ENCODE peak calls at places on chromosomes 13 and 19, in six cellular contexts. X is body of pancreas, P is breast epithelium, O is thyroid gland, D is IMR-90, C is GM12878. N is an unnamed sample.

GRCh38 chr13:44519642-44520041 is 56.5 kb downstream of the TSC22D1 start:
- DNase-seq in X (no peak), O (no peak), D (no peak), P (no peak), C (no peak), N (no peak)

GRCh38 chr13:45276887-45277286 is 64.1 kb downstream of the TPT1 start:
- DNase-seq in D (no peak), C (no peak), O (no peak), X (no peak), P (no peak), N (no peak)

GRCh38 chr13:98173431-98173921 is 3.6 kb downstream of the RNF113B start:
- DNase-seq in P (no peak), O (peak; percentile 34), D (peak; percentile 99), X (peak; percentile 55), C (no peak), N (peak; percentile 38)

GRCh38 chr13:80945328-80945727 is 604.4 kb upstream of the SPRY2 start:
- DNase-seq in C (no peak), P (no peak), X (peak; percentile 11), D (no peak), O (no peak), N (peak; percentile 31)

GRCh38 chr19:1213391-1214286 is 8.1 kb downstream of the STK11 start:
- DNase-seq in X (peak; percentile 73), O (peak; percentile 40), D (peak; percentile 58), P (peak; percentile 41), C (peak; percentile 47), N (peak; percentile 87)

GRCh38 chr19:11767633-11768133 is 883 bp downstream of the ZNF441 start:
- DNase-seq in X (peak; percentile 74), P (peak; percentile 31), D (peak; percentile 37), O (peak; percentile 41), C (peak; percentile 31), N (peak; percentile 10)

GRCh38 chr13:105972811-105973590 is 562.5 kb downstream of the EFNB2 start:
- DNase-seq in O (no peak), D (no peak), X (no peak), P (no peak), C (no peak), N (no peak)

GRCh38 chr19:19575411-19575810 is 37.3 kb downstream of the CILP2 start:
- DNase-seq in P (no peak), O (no peak), X (no peak), D (no peak), C (no peak), N (no peak)

GRCh38 chr13:107866666-107867623 is 348.4 kb downstream of the LIG4 start:
- DNase-seq in D (peak; percentile 66), C (no peak), P (no peak), O (no peak), X (no peak), N (no peak)

GRCh38 chr19:49331616-49332055 is 3.6 kb upstream of the CD37 start:
- DNase-seq in D (peak; percentile 57), X (peak; percentile 51), O (peak; percentile 23), C (peak; percentile 81), P (peak; percentile 17), N (peak; percentile 21)

GRCh38 chr13:32261567-32261966 is 53.6 kb downstream of the ZAR1L start:
- DNase-seq in P (no peak), C (no peak), X (peak; percentile 57), D (peak; percentile 92), O (peak; percentile 57), N (peak; percentile 76)

GRCh38 chr19:54102421-54103169 is at the start of gene NDUFA3:
- DNase-seq in X (peak; percentile 99), D (peak; percentile 98), C (peak; percentile 95), O (peak; percentile 99), P (peak; percentile 99), N (peak; percentile 99)

GRCh38 chr19:43315851-43316250 is 37.6 kb upstream of the CD177 start:
- DNase-seq in C (no peak), P (no peak), O (no peak), X (no peak), D (no peak), N (no peak)

GRCh38 chr13:44231786-44232516 is 141.7 kb upstream of the SERP2 start:
- DNase-seq in D (peak; percentile 96), O (peak; percentile 97), X (peak; percentile 91), P (peak; percentile 83), C (no peak), N (no peak)

GRCh38 chr19:55086730-55087541 is 11.3 kb downstream of the EPS8L1 start:
- DNase-seq in X (peak; percentile 81), D (peak; percentile 91), P (peak; percentile 83), O (peak; percentile 70), C (no peak), N (peak; percentile 96)

GRCh38 chr19:11381535-11382369 is 2.4 kb downstream of the EPOR start:
- DNase-seq in C (peak; percentile 66), O (peak; percentile 13), P (no peak), X (peak; percentile 63), D (peak; percentile 88), N (peak; percentile 88)

GRCh38 chr19:46065486-46065885 is 24.7 kb upstream of the IGFL4 start:
- DNase-seq in D (no peak), P (peak; percentile 55), C (no peak), X (no peak), O (no peak), N (no peak)

GRCh38 chr19:46073268-46073922 is 32.6 kb upstream of the IGFL4 start:
- DNase-seq in O (no peak), X (no peak), D (peak; percentile 5), P (no peak), C (no peak), N (no peak)

GRCh38 chr19:46067691-46068090 is 26.9 kb upstream of the IGFL4 start:
- DNase-seq in D (no peak), X (no peak), P (no peak), C (no peak), O (no peak), N (no peak)

GRCh38 chr19:46069841-46070341 is 29.1 kb upstream of the IGFL4 start:
- DNase-seq in C (no peak), X (no peak), O (no peak), D (peak; percentile 93), P (no peak), N (no peak)

DNA sequence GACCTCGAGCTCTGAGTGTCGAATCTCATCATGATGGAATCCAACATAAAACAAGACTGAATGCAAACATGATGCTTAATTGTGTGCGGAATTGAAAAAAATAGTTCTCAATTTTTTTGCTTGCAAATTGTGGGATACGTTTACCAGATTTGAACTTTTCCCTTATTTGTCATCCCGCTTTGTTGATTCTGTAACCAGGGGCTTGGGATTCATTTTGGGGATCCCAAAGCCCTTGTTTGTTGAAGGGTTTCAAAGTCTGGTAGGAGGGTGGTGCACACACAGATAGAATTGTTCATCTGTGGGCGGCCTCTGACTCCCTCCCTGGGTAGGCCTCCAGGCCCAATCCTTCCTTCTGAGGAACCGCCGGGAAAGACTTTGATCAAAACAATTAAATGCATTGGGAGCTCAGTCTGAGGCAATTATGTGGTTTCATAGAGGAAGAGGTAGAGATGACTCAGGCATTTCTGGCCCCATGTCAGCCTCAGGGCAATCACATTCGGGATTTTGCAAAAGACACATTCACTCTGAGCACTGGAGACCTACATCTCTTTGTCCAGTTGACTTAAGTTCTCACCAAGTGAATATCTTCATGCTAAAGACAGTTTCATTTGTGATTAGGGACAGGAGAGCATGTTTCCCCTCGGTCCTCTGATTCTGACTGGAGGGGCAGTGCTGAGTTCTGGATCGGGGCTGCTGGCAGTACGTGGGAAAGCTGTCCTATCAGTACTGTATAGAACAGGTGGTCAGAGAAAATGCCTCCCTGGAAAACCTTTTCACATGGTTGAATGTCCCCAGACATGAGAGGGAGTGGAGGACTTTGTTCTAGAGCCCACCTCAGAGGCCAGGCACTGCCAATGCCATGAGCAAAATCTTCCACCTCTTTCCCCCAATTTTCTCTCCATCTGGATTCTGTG is 27.8 kb upstream of the IGFL4 start:
- DNase-seq in X (no peak), O (no peak), D (peak; percentile 82), P (peak; percentile 64), C (no peak), N (no peak)
- H3K4me1 ChIP-seq in X (no peaks in the 10 kb centered on the region), O (no peaks in the 10 kb centered on the region), D (peaks cover 2% of the 10 kb centered on the region), P (peaks cover 10% of the 10 kb centered on the region), C (no peaks in the 10 kb centered on the region), N (no peaks in the 10 kb centered on the region)

GRCh38 chr19:22831211-22831610 is 880 bp upstream of the ZNF723 start:
- DNase-seq in O (no peak), X (no peak), C (no peak), P (no peak), D (no peak), N (no peak)

DNA sequence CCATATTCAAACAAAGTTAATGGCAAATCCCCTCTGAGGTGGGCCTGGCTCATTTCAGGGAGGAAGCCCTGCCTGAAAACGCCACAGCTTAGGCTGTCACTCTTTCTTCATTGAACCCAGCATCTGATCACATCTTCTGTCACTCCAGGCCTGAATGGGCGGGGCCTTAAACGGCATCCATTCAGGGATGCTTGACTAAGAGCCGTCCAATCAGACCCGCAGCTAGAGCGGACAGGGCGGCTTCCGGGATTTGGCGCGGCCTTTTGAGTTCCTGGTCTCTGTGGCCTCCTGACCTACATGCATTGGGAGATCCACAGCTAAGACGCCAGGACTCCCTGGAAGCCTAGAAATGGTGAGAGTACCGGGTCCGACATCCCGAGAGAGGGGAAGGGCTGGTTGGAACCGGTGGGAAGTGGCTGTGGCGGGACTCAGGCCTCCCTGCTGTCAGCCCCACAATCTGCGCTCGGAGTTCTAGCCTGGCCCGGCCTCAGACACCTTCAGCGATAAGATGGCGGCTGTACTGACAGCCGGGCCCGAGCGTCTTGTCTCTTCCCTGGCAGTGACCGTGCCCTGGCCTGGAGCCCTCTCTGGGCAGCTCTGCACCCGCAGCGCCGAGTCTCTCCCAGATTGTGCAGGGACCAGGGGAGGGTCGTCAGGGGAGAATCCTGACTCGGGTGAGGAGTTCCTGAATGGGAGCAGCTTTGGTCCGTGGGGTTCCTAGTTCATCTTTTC is at the start of gene ZNF723:
- DNase-seq in D (no peak), C (no peak), P (no peak), O (no peak), X (no peak), N (no peak)
- H3K9me3 ChIP-seq in D (peaks cover 29% of the 10 kb centered on the region), C (no peaks in the 10 kb centered on the region), P (peaks cover 53% of the 10 kb centered on the region), O (no peaks in the 10 kb centered on the region), X (no peaks in the 10 kb centered on the region), N (no peaks in the 10 kb centered on the region)

DNA sequence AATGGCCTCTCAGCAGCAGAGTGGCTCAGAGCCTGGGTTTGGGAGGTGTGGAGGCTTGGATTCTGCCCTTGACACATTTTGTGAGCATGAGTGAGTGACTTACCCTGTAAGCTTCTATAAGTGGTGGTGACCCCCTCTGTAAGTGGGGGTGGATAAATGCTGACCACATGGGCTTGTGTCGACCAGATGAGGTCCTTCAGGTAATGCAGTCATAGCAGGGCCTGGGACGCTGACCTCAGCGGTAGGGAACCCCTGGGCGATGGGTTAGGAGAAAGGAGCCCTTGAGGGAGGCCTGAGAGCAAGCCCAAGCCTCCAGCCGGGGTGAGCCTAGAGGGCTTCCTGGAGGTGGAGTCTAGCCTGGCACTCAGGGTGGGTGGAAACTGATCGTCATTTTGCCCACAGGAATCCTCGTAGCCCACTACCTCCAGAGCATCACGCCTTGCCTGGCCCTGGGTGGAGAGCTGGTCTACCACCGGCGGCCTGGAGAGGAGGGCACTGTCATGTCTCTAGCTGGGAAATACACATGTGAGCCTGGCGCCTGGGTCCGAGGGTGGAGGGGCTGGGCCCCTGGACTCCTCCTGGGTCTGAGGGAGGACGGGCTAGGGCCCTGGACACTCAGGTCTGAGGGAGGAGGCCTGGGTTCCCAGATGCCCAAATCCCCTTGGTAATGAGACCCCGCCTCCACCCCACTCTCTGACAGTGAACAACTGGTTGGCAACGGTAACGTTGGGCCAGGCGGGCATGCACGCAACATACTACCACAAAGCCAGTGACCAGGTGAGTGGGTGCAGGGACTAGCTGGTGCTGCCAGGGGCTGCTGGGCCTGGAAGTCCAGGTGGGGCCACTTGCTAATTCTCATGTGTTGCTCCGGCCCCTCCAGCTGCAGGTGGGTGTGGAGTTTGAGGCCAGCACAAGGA is 5.0 kb upstream of the APOE start:
- DNase-seq in D (no peak), P (no peak), C (no peak), X (no peak), O (no peak), N (no peak)
- TF ChIP-seq POLR2A in D (no peak), P (no peak), C (no peak), X (no peak), O (no peak), N (no peak)

GRCh38 chr19:7507884-7508283 is 8.0 kb upstream of the ZNF358 start:
- DNase-seq in D (peak; percentile 80), C (no peak), P (no peak), X (peak; percentile 71), O (peak; percentile 55), N (no peak)
- H3K4me1 ChIP-seq in D (peaks cover 3% of the 10 kb centered on the region), C (no peaks in the 10 kb centered on the region), P (no peaks in the 10 kb centered on the region), X (peaks cover 10% of the 10 kb centered on the region), O (peaks cover 5% of the 10 kb centered on the region), N (no peaks in the 10 kb centered on the region)